ENCODE peak calls at places on chromosomes 6 and 20, in eight cellular contexts. P, X, V, G, W, H, L and A are unnamed samples.

GRCh38 chr6:21357262-21357661 is 236.3 kb upstream of the SOX4 start:
- DNase-seq in P (no peak), X (no peak), V (no peak), G (no peak), W (no peak), H (no peak), L (no peak), A (no peak)

GRCh38 chr6:10771371-10771894 is 23.8 kb downstream of the TMEM14B start:
- DNase-seq in P (no peak), X (no peak), V (no peak), G (no peak), W (no peak), H (no peak), L (no peak), A (no peak)

GRCh38 chr6:25485820-25486559 is 166.0 kb upstream of the SCGN start:
- DNase-seq in P (no peak), X (no peak), V (no peak), G (no peak), W (no peak), H (no peak), L (peak; percentile 94), A (no peak)

GRCh38 chr6:22363966-22364296 is 67.1 kb upstream of the PRL start:
- DNase-seq in P (peak; percentile 34), X (no peak), V (no peak), G (no peak), W (no peak), H (no peak), L (no peak), A (no peak)

GRCh38 chr20:58523916-58524315 is 8.7 kb upstream of the APCDD1L start:
- DNase-seq in P (no peak), X (no peak), V (no peak), G (no peak), W (no peak), H (peak; percentile 31), L (no peak), A (no peak)

GRCh38 chr6:169253341-169253740 is 305 bp downstream of the THBS2 start:
- DNase-seq in P (no peak), X (no peak), V (no peak), G (no peak), W (no peak), H (no peak), L (no peak), A (no peak)

GRCh38 chr6:163180874-163181541 is 233.5 kb upstream of the QKI start:
- DNase-seq in P (peak; percentile 16), X (no peak), V (peak; percentile 92), G (peak; percentile 39), W (peak; percentile 5), H (peak; percentile 67), L (no peak), A (peak; percentile 25)

GRCh38 chr20:33065785-33066184 is 12.1 kb downstream of the BPIFB3 start:
- DNase-seq in P (no peak), X (no peak), V (no peak), G (no peak), W (no peak), H (no peak), L (no peak), A (no peak)

GRCh38 chr20:1130058-1130694 is 11.8 kb downstream of the PSMF1 start:
- DNase-seq in P (no peak), X (no peak), V (no peak), G (no peak), W (no peak), H (no peak), L (no peak), A (no peak)

GRCh38 chr20:25600632-25601031 is 15.3 kb upstream of the NINL start:
- DNase-seq in P (no peak), X (no peak), V (no peak), G (no peak), W (no peak), H (peak; percentile 11), L (no peak), A (no peak)

GRCh38 chr20:4375881-4376280 is 345.8 kb upstream of the PRND start:
- DNase-seq in P (no peak), X (no peak), V (no peak), G (no peak), W (no peak), H (no peak), L (no peak), A (no peak)

GRCh38 chr6:89116702-89117101 is 1.2 kb downstream of the SRSF12 start:
- DNase-seq in P (no peak), X (no peak), V (no peak), G (no peak), W (no peak), H (no peak), L (no peak), A (no peak)

GRCh38 chr6:26351544-26351953 is 13.4 kb upstream of the BTN3A2 start:
- DNase-seq in P (peak; percentile 57), X (no peak), V (no peak), G (no peak), W (peak; percentile 100), H (peak; percentile 99), L (no peak), A (no peak)

GRCh38 chr20:9130407-9130995 is 61.6 kb downstream of the PLCB4 start:
- DNase-seq in P (no peak), X (no peak), V (no peak), G (no peak), W (no peak), H (no peak), L (no peak), A (no peak)

GRCh38 chr20:32877507-32877906 is 18.8 kb downstream of the EFCAB8 start:
- DNase-seq in P (no peak), X (no peak), V (no peak), G (no peak), W (no peak), H (no peak), L (no peak), A (no peak)

GRCh38 chr20:63736893-63737689 is 627 bp downstream of the LIME1 start:
- DNase-seq in P (no peak), X (peak; percentile 40), V (no peak), G (peak; percentile 58), W (no peak), H (no peak), L (no peak), A (peak; percentile 47)

GRCh38 chr20:25314497-25315417 is 66.9 kb downstream of the PYGB start:
- DNase-seq in P (no peak), X (no peak), V (no peak), G (no peak), W (no peak), H (no peak), L (no peak), A (no peak)

GRCh38 chr20:63186084-63186483 is 29.8 kb downstream of the YTHDF1 start:
- DNase-seq in P (no peak), X (no peak), V (no peak), G (no peak), W (no peak), H (no peak), L (no peak), A (no peak)

GRCh38 chr20:64116016-64116415 is 8.7 kb upstream of the NPBWR2 start:
- DNase-seq in P (no peak), X (no peak), V (no peak), G (no peak), W (no peak), H (no peak), L (no peak), A (no peak)

GRCh38 chr6:29926795-29927427 is 15.4 kb upstream of the HLA-A start:
- DNase-seq in P (no peak), X (peak; percentile 86), V (peak; percentile 54), G (peak; percentile 87), W (no peak), H (no peak), L (no peak), A (peak; percentile 83)

GRCh38 chr6:5672581-5673011 is 334.1 kb downstream of the NRN1 start:
- DNase-seq in P (no peak), X (no peak), V (no peak), G (no peak), W (peak; percentile 47), H (peak; percentile 66), L (no peak), A (no peak)

GRCh38 chr6:81735756-81736380 is 16.6 kb downstream of the TENT5A start:
- DNase-seq in P (no peak), X (no peak), V (no peak), G (no peak), W (no peak), H (no peak), L (no peak), A (no peak)

GRCh38 chr20:19408971-19409370 is 196.5 kb downstream of the SLC24A3 start:
- DNase-seq in P (no peak), X (no peak), V (no peak), G (no peak), W (no peak), H (no peak), L (no peak), A (no peak)

GRCh38 chr6:83352413-83352812 is 78.4 kb downstream of the ME1 start:
- DNase-seq in P (no peak), X (no peak), V (no peak), G (no peak), W (no peak), H (no peak), L (no peak), A (no peak)

GRCh38 chr20:21396045-21396893 is 1.1 kb downstream of the NKX2-4 start:
- DNase-seq in P (no peak), X (no peak), V (no peak), G (no peak), W (no peak), H (no peak), L (no peak), A (peak; percentile 20)

GRCh38 chr6:24064832-24065231 is 61.2 kb upstream of the NRSN1 start:
- DNase-seq in P (no peak), X (no peak), V (no peak), G (no peak), W (no peak), H (no peak), L (no peak), A (no peak)

GRCh38 chr20:34713194-34713943 is 9.2 kb downstream of the TP53INP2 start:
- DNase-seq in P (peak; percentile 78), X (peak; percentile 37), V (no peak), G (no peak), W (peak; percentile 88), H (peak; percentile 100), L (no peak), A (no peak)

GRCh38 chr6:3258720-3259490 is at the start of gene PSMG4:
- DNase-seq in P (no peak), X (peak; percentile 94), V (peak; percentile 93), G (peak; percentile 99), W (no peak), H (peak; percentile 70), L (peak; percentile 88), A (peak; percentile 99)

GRCh38 chr6:92376711-92377110 is 1042.6 kb downstream of the EPHA7 start:
- DNase-seq in P (no peak), X (no peak), V (no peak), G (no peak), W (no peak), H (no peak), L (no peak), A (no peak)

GRCh38 chr6:108622601-108623335 is 62.1 kb downstream of the FOXO3 start:
- DNase-seq in P (peak; percentile 55), X (no peak), V (peak; percentile 26), G (no peak), W (peak; percentile 63), H (peak; percentile 72), L (no peak), A (no peak)

GRCh38 chr6:157020398-157021266 is 243.5 kb downstream of the ARID1B start:
- DNase-seq in P (no peak), X (peak; percentile 62), V (no peak), G (peak; percentile 86), W (no peak), H (peak; percentile 12), L (peak; percentile 50), A (peak; percentile 79)

GRCh38 chr6:90695316-90695715 is 108.4 kb upstream of the MAP3K7 start:
- DNase-seq in P (no peak), X (no peak), V (no peak), G (no peak), W (no peak), H (no peak), L (no peak), A (no peak)